ENCODE peak calls at places on chromosomes 16 and 17, in nine cellular contexts. O, M, T, S, P, B, G, X and E are unnamed samples.

GRCh38 chr17:68314916-68315535 is 23.7 kb downstream of the ARSG start:
- DNase-seq in O (no peak), M (no peak), T (no peak), S (no peak), P (no peak), B (no peak), G (no peak), X (no peak), E (no peak)

GRCh38 chr17:83115202-83115651 is 35.8 kb downstream of the METRNL start:
- DNase-seq in O (no peak), M (no peak), T (no peak), S (no peak), P (no peak), B (no peak), G (no peak), X (no peak), E (no peak)

GRCh38 chr17:73882590-73882989 is 238.3 kb upstream of the SDK2 start:
- DNase-seq in O (no peak), M (no peak), T (no peak), S (no peak), P (no peak), B (no peak), G (no peak), X (no peak), E (no peak)

GRCh38 chr16:2529061-2529931 is 1.9 kb downstream of the CEMP1 start:
- DNase-seq in O (no peak), M (no peak), T (no peak), S (no peak), P (peak), B (no peak), G (no peak), X (no peak), E (no peak)

GRCh38 chr17:55617441-55617840 is 105.2 kb downstream of the TMEM100 start:
- DNase-seq in O (no peak), M (no peak), T (no peak), S (no peak), P (no peak), B (no peak), G (no peak), X (no peak), E (no peak)

GRCh38 chr16:84423416-84423837 is 55.1 kb downstream of the ATP2C2 start:
- DNase-seq in O (no peak), M (no peak), T (peak), S (no peak), P (no peak), B (peak), G (peak), X (no peak), E (peak)

GRCh38 chr17:73471924-73472323 is 160.1 kb upstream of the CDC42EP4 start:
- DNase-seq in O (no peak), M (no peak), T (no peak), S (no peak), P (no peak), B (no peak), G (no peak), X (no peak), E (no peak)

GRCh38 chr17:7818746-7819645 is 15.0 kb upstream of the KDM6B start:
- DNase-seq in O (no peak), M (no peak), T (no peak), S (no peak), P (no peak), B (no peak), G (no peak), X (no peak), E (no peak)

GRCh38 chr17:42171831-42172230 is 9.1 kb downstream of the KCNH4 start:
- DNase-seq in O (no peak), M (no peak), T (no peak), S (no peak), P (no peak), B (no peak), G (no peak), X (no peak), E (no peak)

GRCh38 chr17:77391668-77392375 is 251.1 kb downstream of the SEC14L1 start:
- DNase-seq in O (no peak), M (no peak), T (no peak), S (peak), P (no peak), B (no peak), G (no peak), X (no peak), E (no peak)

GRCh38 chr17:31427684-31428083 is 36.2 kb downstream of the RAB11FIP4 start:
- DNase-seq in O (no peak), M (no peak), T (no peak), S (no peak), P (no peak), B (no peak), G (no peak), X (no peak), E (no peak)

GRCh38 chr17:58369214-58370031 is 17.4 kb upstream of the SUPT4H1 start:
- DNase-seq in O (no peak), M (no peak), T (no peak), S (no peak), P (peak), B (peak), G (no peak), X (no peak), E (no peak)